ENCODE peak calls at places on chromosomes 12 and 14, in ten cellular contexts. One of them, this sample, is unnamed.

GRCh38 chr14:51597511-51597920 is 54.2 kb upstream of the FRMD6 start:
- DNase-seq in CD8-positive, alpha-beta memory T cell: no peak
- DNase-seq in HAP-1: no peak
- DNase-seq in GM12878: no peak
- DNase-seq in A549: no peak
- DNase-seq in CD8-positive, alpha-beta T cell: no peak
- DNase-seq in neural progenitor cell: no peak
- DNase-seq in mucosa of descending colon: no peak
- DNase-seq in ovary: no peak
- DNase-seq in fibroblast of lung: peak; percentile 64
- DNase-seq in this sample: no peak

GRCh38 chr12:52530366-52530765 is 10.2 kb upstream of the KRT5 start:
- DNase-seq in CD8-positive, alpha-beta memory T cell: no peak
- DNase-seq in HAP-1: no peak
- DNase-seq in GM12878: no peak
- DNase-seq in A549: no peak
- DNase-seq in CD8-positive, alpha-beta T cell: no peak
- DNase-seq in neural progenitor cell: no peak
- DNase-seq in mucosa of descending colon: no peak
- DNase-seq in ovary: no peak
- DNase-seq in fibroblast of lung: no peak
- DNase-seq in this sample: no peak

GRCh38 chr12:5578775-5579174 is 146.9 kb downstream of the NTF3 start:
- DNase-seq in CD8-positive, alpha-beta memory T cell: no peak
- DNase-seq in HAP-1: no peak
- DNase-seq in GM12878: no peak
- DNase-seq in A549: no peak
- DNase-seq in CD8-positive, alpha-beta T cell: no peak
- DNase-seq in neural progenitor cell: no peak
- DNase-seq in mucosa of descending colon: no peak
- DNase-seq in ovary: no peak
- DNase-seq in fibroblast of lung: no peak
- DNase-seq in this sample: no peak

GRCh38 chr12:130961921-130962326 is 8.2 kb downstream of the ADGRD1 start:
- DNase-seq in CD8-positive, alpha-beta memory T cell: no peak
- DNase-seq in HAP-1: no peak
- DNase-seq in GM12878: no peak
- DNase-seq in A549: no peak
- DNase-seq in CD8-positive, alpha-beta T cell: no peak
- DNase-seq in neural progenitor cell: no peak
- DNase-seq in mucosa of descending colon: no peak
- DNase-seq in ovary: no peak
- DNase-seq in fibroblast of lung: no peak
- DNase-seq in this sample: peak; percentile 25

GRCh38 chr12:125314051-125314882 is 249.0 kb downstream of the AACS start:
- DNase-seq in CD8-positive, alpha-beta memory T cell: no peak
- DNase-seq in HAP-1: no peak
- DNase-seq in GM12878: no peak
- DNase-seq in A549: no peak
- DNase-seq in CD8-positive, alpha-beta T cell: no peak
- DNase-seq in neural progenitor cell: peak; percentile 43
- DNase-seq in mucosa of descending colon: no peak
- DNase-seq in ovary: no peak
- DNase-seq in fibroblast of lung: peak; percentile 45
- DNase-seq in this sample: no peak

GRCh38 chr14:89242871-89243270 is 174.2 kb downstream of the FOXN3 start:
- DNase-seq in CD8-positive, alpha-beta memory T cell: no peak
- DNase-seq in HAP-1: no peak
- DNase-seq in GM12878: no peak
- DNase-seq in A549: no peak
- DNase-seq in CD8-positive, alpha-beta T cell: no peak
- DNase-seq in neural progenitor cell: no peak
- DNase-seq in mucosa of descending colon: no peak
- DNase-seq in ovary: no peak
- DNase-seq in fibroblast of lung: no peak
- DNase-seq in this sample: no peak

GRCh38 chr12:94801736-94802135 is 151.4 kb upstream of the TMCC3 start:
- DNase-seq in CD8-positive, alpha-beta memory T cell: no peak
- DNase-seq in HAP-1: no peak
- DNase-seq in GM12878: no peak
- DNase-seq in A549: no peak
- DNase-seq in CD8-positive, alpha-beta T cell: no peak
- DNase-seq in neural progenitor cell: no peak
- DNase-seq in mucosa of descending colon: no peak
- DNase-seq in ovary: no peak
- DNase-seq in fibroblast of lung: no peak
- DNase-seq in this sample: no peak

GRCh38 chr12:122182887-122183587 is at the start of gene LRRC43:
- DNase-seq in CD8-positive, alpha-beta memory T cell: peak; percentile 13
- DNase-seq in HAP-1: no peak
- DNase-seq in GM12878: no peak
- DNase-seq in A549: no peak
- DNase-seq in CD8-positive, alpha-beta T cell: peak; percentile 65
- DNase-seq in neural progenitor cell: peak; percentile 79
- DNase-seq in mucosa of descending colon: peak; percentile 62
- DNase-seq in ovary: no peak
- DNase-seq in fibroblast of lung: peak; percentile 39
- DNase-seq in this sample: peak; percentile 41

GRCh38 chr12:24228980-24229730 is 279.7 kb upstream of the SOX5 start:
- DNase-seq in CD8-positive, alpha-beta memory T cell: no peak
- DNase-seq in HAP-1: no peak
- DNase-seq in GM12878: no peak
- DNase-seq in A549: no peak
- DNase-seq in CD8-positive, alpha-beta T cell: no peak
- DNase-seq in neural progenitor cell: no peak
- DNase-seq in mucosa of descending colon: no peak
- DNase-seq in ovary: no peak
- DNase-seq in fibroblast of lung: peak; percentile 20
- DNase-seq in this sample: no peak

GRCh38 chr12:84803661-84804060 is 108.9 kb downstream of the SLC6A15 start:
- DNase-seq in CD8-positive, alpha-beta memory T cell: no peak
- DNase-seq in HAP-1: peak; percentile 75
- DNase-seq in GM12878: no peak
- DNase-seq in A549: no peak
- DNase-seq in CD8-positive, alpha-beta T cell: no peak
- DNase-seq in neural progenitor cell: no peak
- DNase-seq in mucosa of descending colon: no peak
- DNase-seq in ovary: no peak
- DNase-seq in fibroblast of lung: no peak
- DNase-seq in this sample: no peak

GRCh38 chr12:6688543-6688999 is 604 bp downstream of the ZNF384 start:
- DNase-seq in CD8-positive, alpha-beta memory T cell: no peak
- DNase-seq in HAP-1: no peak
- DNase-seq in GM12878: peak; percentile 48
- DNase-seq in A549: peak; percentile 92
- DNase-seq in CD8-positive, alpha-beta T cell: no peak
- DNase-seq in neural progenitor cell: no peak
- DNase-seq in mucosa of descending colon: peak; percentile 83
- DNase-seq in ovary: peak; percentile 76
- DNase-seq in fibroblast of lung: no peak
- DNase-seq in this sample: peak; percentile 71

DNA sequence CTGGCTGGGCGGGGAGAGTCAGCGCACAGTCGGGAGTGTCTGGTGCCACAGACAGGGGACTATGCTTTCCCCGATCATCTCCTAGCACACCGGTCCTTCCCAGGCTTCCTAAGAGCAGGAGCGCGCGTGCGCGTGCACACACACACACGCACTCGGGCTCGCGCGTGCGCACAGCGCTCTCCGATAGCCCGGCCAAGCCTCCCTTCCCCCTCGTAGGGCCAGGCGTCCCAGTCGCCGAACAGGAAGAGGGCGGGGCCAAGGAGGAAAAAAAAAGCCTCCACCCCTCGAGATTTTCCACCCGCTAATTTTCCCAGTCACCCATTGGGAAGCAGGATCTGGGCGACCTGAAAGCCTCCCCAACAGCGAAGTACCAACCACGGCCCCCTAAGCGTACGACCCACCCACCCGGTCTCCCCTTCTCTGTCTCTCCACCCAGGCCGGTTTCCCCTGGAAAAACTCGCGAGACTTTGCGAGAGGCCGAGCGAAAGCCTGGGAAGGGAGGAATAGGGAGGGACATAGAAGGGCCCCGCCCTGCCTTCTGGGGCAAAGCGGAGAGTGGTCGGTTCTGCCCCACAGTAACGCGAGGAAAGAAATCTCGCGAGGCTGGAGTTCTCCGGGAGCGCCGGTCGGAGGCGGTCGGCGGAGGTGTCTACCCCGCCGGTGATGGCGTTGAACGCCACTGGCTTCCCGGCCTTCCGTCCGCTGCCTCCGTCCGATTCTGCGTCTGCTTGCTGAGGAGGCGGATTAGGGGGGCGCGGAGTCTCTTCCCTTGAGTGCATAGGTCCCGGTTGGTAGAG is at the start of the genes FGFR1OP2 and INTS13:
- DNase-seq in CD8-positive, alpha-beta memory T cell: peak; percentile 95
- DNase-seq in HAP-1: peak; percentile 96
- DNase-seq in GM12878: peak; percentile 95
- DNase-seq in A549: peak; percentile 94
- DNase-seq in CD8-positive, alpha-beta T cell: peak; percentile 96
- DNase-seq in neural progenitor cell: peak; percentile 99
- DNase-seq in mucosa of descending colon: peak; percentile 98
- DNase-seq in ovary: peak; percentile 100
- DNase-seq in fibroblast of lung: peak; percentile 96
- DNase-seq in this sample: peak; percentile 99
- H3K4me1 ChIP-seq in CD8-positive, alpha-beta memory T cell: peaks cover 51% of the 10 kb centered on the region
- H3K4me1 ChIP-seq in HAP-1: peaks cover 10% of the 10 kb centered on the region
- H3K4me1 ChIP-seq in GM12878: peaks cover 5% of the 10 kb centered on the region
- H3K4me1 ChIP-seq in A549: peaks cover 39% of the 10 kb centered on the region
- H3K4me1 ChIP-seq in CD8-positive, alpha-beta T cell: peaks cover 47% of the 10 kb centered on the region
- H3K4me1 ChIP-seq in neural progenitor cell: peaks cover 27% of the 10 kb centered on the region
- H3K4me1 ChIP-seq in mucosa of descending colon: peaks cover 15% of the 10 kb centered on the region
- H3K4me1 ChIP-seq in ovary: peaks cover 4% of the 10 kb centered on the region
- H3K4me1 ChIP-seq in fibroblast of lung: no peaks in the 10 kb centered on the region
- H3K4me1 ChIP-seq in this sample: peaks cover 52% of the 10 kb centered on the region

GRCh38 chr12:65877836-65878235 is 53.6 kb downstream of the HMGA2 start:
- DNase-seq in CD8-positive, alpha-beta memory T cell: no peak
- DNase-seq in HAP-1: no peak
- DNase-seq in GM12878: no peak
- DNase-seq in A549: no peak
- DNase-seq in CD8-positive, alpha-beta T cell: no peak
- DNase-seq in neural progenitor cell: no peak
- DNase-seq in mucosa of descending colon: no peak
- DNase-seq in ovary: no peak
- DNase-seq in fibroblast of lung: no peak
- DNase-seq in this sample: no peak
- H3K4me1 ChIP-seq in CD8-positive, alpha-beta memory T cell: no peaks in the 10 kb centered on the region
- H3K4me1 ChIP-seq in HAP-1: peaks cover 59% of the 10 kb centered on the region
- H3K4me1 ChIP-seq in GM12878: peaks cover 7% of the 10 kb centered on the region
- H3K4me1 ChIP-seq in A549: no peaks in the 10 kb centered on the region
- H3K4me1 ChIP-seq in CD8-positive, alpha-beta T cell: no peaks in the 10 kb centered on the region
- H3K4me1 ChIP-seq in neural progenitor cell: peaks cover 48% of the 10 kb centered on the region
- H3K4me1 ChIP-seq in mucosa of descending colon: peaks cover 16% of the 10 kb centered on the region
- H3K4me1 ChIP-seq in ovary: peaks cover 5% of the 10 kb centered on the region
- H3K4me1 ChIP-seq in fibroblast of lung: peaks cover 28% of the 10 kb centered on the region
- H3K4me1 ChIP-seq in this sample: peaks cover 13% of the 10 kb centered on the region

GRCh38 chr12:113899844-113900471 is 66.2 kb downstream of the RBM19 start:
- DNase-seq in CD8-positive, alpha-beta memory T cell: no peak
- DNase-seq in HAP-1: no peak
- DNase-seq in GM12878: no peak
- DNase-seq in A549: no peak
- DNase-seq in CD8-positive, alpha-beta T cell: no peak
- DNase-seq in neural progenitor cell: peak; percentile 71
- DNase-seq in mucosa of descending colon: no peak
- DNase-seq in ovary: no peak
- DNase-seq in fibroblast of lung: no peak
- DNase-seq in this sample: no peak

GRCh38 chr12:113900711-113901110 is 65.4 kb downstream of the RBM19 start:
- DNase-seq in CD8-positive, alpha-beta memory T cell: no peak
- DNase-seq in HAP-1: no peak
- DNase-seq in GM12878: no peak
- DNase-seq in A549: no peak
- DNase-seq in CD8-positive, alpha-beta T cell: no peak
- DNase-seq in neural progenitor cell: no peak
- DNase-seq in mucosa of descending colon: no peak
- DNase-seq in ovary: no peak
- DNase-seq in fibroblast of lung: no peak
- DNase-seq in this sample: no peak

GRCh38 chr12:113897406-113897805 is 68.7 kb downstream of the RBM19 start:
- DNase-seq in CD8-positive, alpha-beta memory T cell: no peak
- DNase-seq in HAP-1: no peak
- DNase-seq in GM12878: no peak
- DNase-seq in A549: no peak
- DNase-seq in CD8-positive, alpha-beta T cell: no peak
- DNase-seq in neural progenitor cell: no peak
- DNase-seq in mucosa of descending colon: no peak
- DNase-seq in ovary: no peak
- DNase-seq in fibroblast of lung: no peak
- DNase-seq in this sample: no peak

GRCh38 chr12:113898466-113898865 is 67.7 kb downstream of the RBM19 start:
- DNase-seq in CD8-positive, alpha-beta memory T cell: no peak
- DNase-seq in HAP-1: no peak
- DNase-seq in GM12878: no peak
- DNase-seq in A549: no peak
- DNase-seq in CD8-positive, alpha-beta T cell: no peak
- DNase-seq in neural progenitor cell: no peak
- DNase-seq in mucosa of descending colon: no peak
- DNase-seq in ovary: no peak
- DNase-seq in fibroblast of lung: no peak
- DNase-seq in this sample: no peak

GRCh38 chr12:113899042-113899843 is 66.9 kb downstream of the RBM19 start:
- DNase-seq in CD8-positive, alpha-beta memory T cell: no peak
- DNase-seq in HAP-1: no peak
- DNase-seq in GM12878: no peak
- DNase-seq in A549: no peak
- DNase-seq in CD8-positive, alpha-beta T cell: no peak
- DNase-seq in neural progenitor cell: no peak
- DNase-seq in mucosa of descending colon: no peak
- DNase-seq in ovary: no peak
- DNase-seq in fibroblast of lung: no peak
- DNase-seq in this sample: no peak
- H3K4me1 ChIP-seq in CD8-positive, alpha-beta memory T cell: no peaks in the 10 kb centered on the region
- H3K4me1 ChIP-seq in HAP-1: peaks cover 10% of the 10 kb centered on the region
- H3K4me1 ChIP-seq in GM12878: no peaks in the 10 kb centered on the region
- H3K4me1 ChIP-seq in A549: no peaks in the 10 kb centered on the region
- H3K4me1 ChIP-seq in CD8-positive, alpha-beta T cell: no peaks in the 10 kb centered on the region
- H3K4me1 ChIP-seq in neural progenitor cell: peaks cover 25% of the 10 kb centered on the region
- H3K4me1 ChIP-seq in mucosa of descending colon: no peaks in the 10 kb centered on the region
- H3K4me1 ChIP-seq in ovary: no peaks in the 10 kb centered on the region
- H3K4me1 ChIP-seq in fibroblast of lung: peaks cover 3% of the 10 kb centered on the region
- H3K4me1 ChIP-seq in this sample: no peaks in the 10 kb centered on the region

DNA sequence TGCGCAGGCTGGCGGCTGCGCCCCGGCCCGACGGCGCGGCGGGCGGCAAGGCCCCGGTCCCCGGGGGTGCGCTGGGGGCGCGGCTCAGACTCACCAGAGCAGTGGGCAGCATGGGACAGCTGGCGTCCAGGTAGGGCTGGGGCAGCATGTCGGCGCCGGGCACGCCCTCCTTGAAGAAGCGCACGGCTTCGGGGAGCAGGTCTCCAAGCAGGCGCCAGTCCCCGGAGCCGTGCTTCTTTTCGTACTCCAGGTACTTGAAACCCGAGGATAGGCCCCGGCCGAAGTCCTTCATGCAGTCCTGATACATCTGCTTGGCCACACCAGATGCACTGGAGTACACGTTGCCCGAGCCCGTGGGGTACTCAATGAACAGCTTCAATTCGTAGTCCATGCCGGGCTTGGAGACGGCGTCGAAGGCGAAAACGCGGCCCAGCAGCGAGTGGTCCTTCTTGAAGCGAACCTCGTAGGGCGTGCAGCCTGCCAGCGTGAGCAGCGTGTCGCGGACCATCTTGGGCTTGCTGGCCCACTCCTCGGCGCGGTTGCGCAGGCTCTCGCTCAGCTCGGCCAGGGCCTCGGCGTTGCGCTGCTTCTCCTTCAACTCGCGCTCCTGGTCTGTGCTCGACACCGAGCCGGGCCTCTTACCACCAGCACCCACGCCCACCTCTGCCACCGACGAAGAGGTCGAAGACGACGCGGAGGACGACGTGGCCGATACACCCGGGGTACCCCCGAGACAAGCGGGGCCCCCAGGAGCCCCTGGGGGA is 2.2 kb downstream of the IRF2BPL start:
- DNase-seq in CD8-positive, alpha-beta memory T cell: no peak
- DNase-seq in HAP-1: no peak
- DNase-seq in GM12878: no peak
- DNase-seq in A549: no peak
- DNase-seq in CD8-positive, alpha-beta T cell: no peak
- DNase-seq in neural progenitor cell: peak; percentile 52
- DNase-seq in mucosa of descending colon: peak; percentile 75
- DNase-seq in ovary: peak; percentile 57
- DNase-seq in fibroblast of lung: peak; percentile 50
- DNase-seq in this sample: no peak
- H3K4me1 ChIP-seq in CD8-positive, alpha-beta memory T cell: peaks cover 67% of the 10 kb centered on the region
- H3K4me1 ChIP-seq in HAP-1: peaks cover 31% of the 10 kb centered on the region
- H3K4me1 ChIP-seq in GM12878: peaks cover 49% of the 10 kb centered on the region
- H3K4me1 ChIP-seq in A549: peaks cover 54% of the 10 kb centered on the region
- H3K4me1 ChIP-seq in CD8-positive, alpha-beta T cell: peaks cover 58% of the 10 kb centered on the region
- H3K4me1 ChIP-seq in neural progenitor cell: peaks cover 52% of the 10 kb centered on the region
- H3K4me1 ChIP-seq in mucosa of descending colon: peaks cover 57% of the 10 kb centered on the region
- H3K4me1 ChIP-seq in ovary: peaks cover 8% of the 10 kb centered on the region
- H3K4me1 ChIP-seq in fibroblast of lung: peaks cover 17% of the 10 kb centered on the region
- H3K4me1 ChIP-seq in this sample: peaks cover 68% of the 10 kb centered on the region